ENCODE peak calls at places on chromosomes 5 and 9, in eight cellular contexts. One of them, this sample, is unnamed.

GRCh38 chr5:50415912-50416311 is 25.2 kb downstream of the EMB start:
- DNase-seq in gastrocnemius medialis: no peak
- DNase-seq in CD8-positive, alpha-beta memory T cell: peak; percentile 51
- DNase-seq in small intestine: peak; percentile 13
- DNase-seq in H1: no peak
- DNase-seq in A549: no peak
- DNase-seq in body of pancreas: no peak
- DNase-seq in Panc1: no peak
- DNase-seq in this sample: no peak

GRCh38 chr9:32502996-32503395 is 23.0 kb downstream of the RIGI start:
- DNase-seq in gastrocnemius medialis: no peak
- DNase-seq in small intestine: no peak
- DNase-seq in body of pancreas: no peak
- DNase-seq in A549: no peak
- DNase-seq in Panc1: no peak
- DNase-seq in CD8-positive, alpha-beta memory T cell: no peak
- DNase-seq in H1: no peak
- DNase-seq in this sample: no peak

GRCh38 chr9:21392270-21392669 is 7.1 kb upstream of the IFNA2 start:
- DNase-seq in H1: no peak
- DNase-seq in Panc1: no peak
- DNase-seq in CD8-positive, alpha-beta memory T cell: no peak
- DNase-seq in small intestine: peak; percentile 9
- DNase-seq in A549: peak; percentile 37
- DNase-seq in gastrocnemius medialis: no peak
- DNase-seq in body of pancreas: no peak
- DNase-seq in this sample: no peak

GRCh38 chr5:7592910-7593309 is 197.0 kb downstream of the ADCY2 start:
- DNase-seq in H1: peak; percentile 58
- DNase-seq in CD8-positive, alpha-beta memory T cell: no peak
- DNase-seq in small intestine: no peak
- DNase-seq in A549: no peak
- DNase-seq in gastrocnemius medialis: no peak
- DNase-seq in body of pancreas: peak; percentile 22
- DNase-seq in Panc1: no peak
- DNase-seq in this sample: no peak

GRCh38 chr5:73193592-73193991 is 20.6 kb downstream of the TMEM174 start:
- DNase-seq in A549: no peak
- DNase-seq in H1: no peak
- DNase-seq in Panc1: no peak
- DNase-seq in CD8-positive, alpha-beta memory T cell: no peak
- DNase-seq in gastrocnemius medialis: no peak
- DNase-seq in small intestine: no peak
- DNase-seq in body of pancreas: no peak
- DNase-seq in this sample: no peak

GRCh38 chr9:68895741-68896478 is 118.0 kb downstream of the PRKACG start:
- DNase-seq in body of pancreas: no peak
- DNase-seq in small intestine: no peak
- DNase-seq in A549: no peak
- DNase-seq in Panc1: no peak
- DNase-seq in gastrocnemius medialis: no peak
- DNase-seq in H1: no peak
- DNase-seq in CD8-positive, alpha-beta memory T cell: no peak
- DNase-seq in this sample: no peak

GRCh38 chr9:110828148-110828730 is 159.6 kb downstream of the MUSK start:
- DNase-seq in small intestine: no peak
- DNase-seq in Panc1: no peak
- DNase-seq in A549: no peak
- DNase-seq in CD8-positive, alpha-beta memory T cell: no peak
- DNase-seq in gastrocnemius medialis: peak; percentile 24
- DNase-seq in body of pancreas: peak; percentile 11
- DNase-seq in H1: no peak
- DNase-seq in this sample: peak; percentile 36

GRCh38 chr9:97504381-97505216 is 3.1 kb downstream of the TMOD1 start:
- DNase-seq in A549: no peak
- DNase-seq in Panc1: no peak
- DNase-seq in CD8-positive, alpha-beta memory T cell: no peak
- DNase-seq in gastrocnemius medialis: no peak
- DNase-seq in body of pancreas: peak; percentile 50
- DNase-seq in small intestine: no peak
- DNase-seq in H1: peak; percentile 29
- DNase-seq in this sample: no peak

GRCh38 chr5:18553269-18553668 is 919.0 kb downstream of the TAF11L14 start:
- DNase-seq in gastrocnemius medialis: no peak
- DNase-seq in body of pancreas: no peak
- DNase-seq in Panc1: peak; percentile 58
- DNase-seq in CD8-positive, alpha-beta memory T cell: no peak
- DNase-seq in A549: peak; percentile 6
- DNase-seq in small intestine: no peak
- DNase-seq in H1: no peak
- DNase-seq in this sample: no peak

GRCh38 chr5:37807902-37808301 is 31.9 kb downstream of the GDNF start:
- DNase-seq in body of pancreas: no peak
- DNase-seq in small intestine: no peak
- DNase-seq in A549: no peak
- DNase-seq in H1: no peak
- DNase-seq in gastrocnemius medialis: no peak
- DNase-seq in CD8-positive, alpha-beta memory T cell: no peak
- DNase-seq in Panc1: no peak
- DNase-seq in this sample: no peak

GRCh38 chr9:129474740-129475404 is 146.0 kb downstream of the C9orf50 start:
- DNase-seq in gastrocnemius medialis: no peak
- DNase-seq in body of pancreas: no peak
- DNase-seq in CD8-positive, alpha-beta memory T cell: no peak
- DNase-seq in Panc1: no peak
- DNase-seq in A549: no peak
- DNase-seq in H1: no peak
- DNase-seq in small intestine: no peak
- DNase-seq in this sample: no peak

GRCh38 chr5:137565450-137565849 is 66.3 kb upstream of the SPOCK1 start:
- DNase-seq in body of pancreas: no peak
- DNase-seq in CD8-positive, alpha-beta memory T cell: no peak
- DNase-seq in A549: no peak
- DNase-seq in H1: no peak
- DNase-seq in small intestine: no peak
- DNase-seq in Panc1: no peak
- DNase-seq in gastrocnemius medialis: no peak
- DNase-seq in this sample: no peak

GRCh38 chr9:18208166-18209059 is 265.5 kb upstream of the ADAMTSL1 start:
- DNase-seq in small intestine: peak; percentile 77
- DNase-seq in body of pancreas: peak; percentile 69
- DNase-seq in H1: peak; percentile 67
- DNase-seq in CD8-positive, alpha-beta memory T cell: no peak
- DNase-seq in gastrocnemius medialis: no peak
- DNase-seq in Panc1: no peak
- DNase-seq in A549: peak; percentile 8
- DNase-seq in this sample: peak; percentile 87

GRCh38 chr5:160021818-160022446 is 13.0 kb downstream of the TTC1 start:
- DNase-seq in body of pancreas: peak; percentile 50
- DNase-seq in A549: peak; percentile 61
- DNase-seq in Panc1: peak; percentile 43
- DNase-seq in gastrocnemius medialis: no peak
- DNase-seq in CD8-positive, alpha-beta memory T cell: peak; percentile 58
- DNase-seq in small intestine: peak; percentile 81
- DNase-seq in H1: peak; percentile 57
- DNase-seq in this sample: peak; percentile 79

GRCh38 chr5:137604348-137605095 is 105.4 kb upstream of the SPOCK1 start:
- DNase-seq in gastrocnemius medialis: no peak
- DNase-seq in small intestine: no peak
- DNase-seq in Panc1: no peak
- DNase-seq in CD8-positive, alpha-beta memory T cell: no peak
- DNase-seq in A549: no peak
- DNase-seq in H1: no peak
- DNase-seq in body of pancreas: no peak
- DNase-seq in this sample: no peak

GRCh38 chr9:137970686-137971476 is 93.3 kb downstream of the CACNA1B start:
- DNase-seq in A549: no peak
- DNase-seq in gastrocnemius medialis: no peak
- DNase-seq in H1: peak; percentile 30
- DNase-seq in CD8-positive, alpha-beta memory T cell: no peak
- DNase-seq in small intestine: no peak
- DNase-seq in Panc1: no peak
- DNase-seq in body of pancreas: no peak
- DNase-seq in this sample: no peak

GRCh38 chr5:34709861-34710673 is 53.9 kb downstream of the RAI14 start:
- DNase-seq in body of pancreas: no peak
- DNase-seq in gastrocnemius medialis: no peak
- DNase-seq in A549: no peak
- DNase-seq in H1: no peak
- DNase-seq in Panc1: no peak
- DNase-seq in small intestine: peak; percentile 54
- DNase-seq in CD8-positive, alpha-beta memory T cell: no peak
- DNase-seq in this sample: no peak

GRCh38 chr9:87140605-87141109 is 193.4 kb upstream of the GAS1 start:
- DNase-seq in CD8-positive, alpha-beta memory T cell: no peak
- DNase-seq in H1: no peak
- DNase-seq in small intestine: no peak
- DNase-seq in body of pancreas: no peak
- DNase-seq in Panc1: no peak
- DNase-seq in A549: no peak
- DNase-seq in gastrocnemius medialis: peak; percentile 68
- DNase-seq in this sample: no peak

GRCh38 chr5:143582176-143582575 is 178.7 kb upstream of the NR3C1 start:
- DNase-seq in CD8-positive, alpha-beta memory T cell: no peak
- DNase-seq in small intestine: no peak
- DNase-seq in H1: no peak
- DNase-seq in body of pancreas: no peak
- DNase-seq in Panc1: no peak
- DNase-seq in A549: no peak
- DNase-seq in gastrocnemius medialis: no peak
- DNase-seq in this sample: no peak

GRCh38 chr5:80149161-80149609 is 106.7 kb downstream of the SERINC5 start:
- DNase-seq in body of pancreas: no peak
- DNase-seq in A549: no peak
- DNase-seq in H1: no peak
- DNase-seq in CD8-positive, alpha-beta memory T cell: no peak
- DNase-seq in Panc1: no peak
- DNase-seq in gastrocnemius medialis: no peak
- DNase-seq in small intestine: no peak
- DNase-seq in this sample: no peak

GRCh38 chr5:149062371-149063016 is 368 bp downstream of the SH3TC2 start:
- DNase-seq in H1: no peak
- DNase-seq in CD8-positive, alpha-beta memory T cell: no peak
- DNase-seq in small intestine: peak; percentile 17
- DNase-seq in Panc1: no peak
- DNase-seq in gastrocnemius medialis: no peak
- DNase-seq in body of pancreas: no peak
- DNase-seq in A549: peak; percentile 34
- DNase-seq in this sample: peak; percentile 55

DNA sequence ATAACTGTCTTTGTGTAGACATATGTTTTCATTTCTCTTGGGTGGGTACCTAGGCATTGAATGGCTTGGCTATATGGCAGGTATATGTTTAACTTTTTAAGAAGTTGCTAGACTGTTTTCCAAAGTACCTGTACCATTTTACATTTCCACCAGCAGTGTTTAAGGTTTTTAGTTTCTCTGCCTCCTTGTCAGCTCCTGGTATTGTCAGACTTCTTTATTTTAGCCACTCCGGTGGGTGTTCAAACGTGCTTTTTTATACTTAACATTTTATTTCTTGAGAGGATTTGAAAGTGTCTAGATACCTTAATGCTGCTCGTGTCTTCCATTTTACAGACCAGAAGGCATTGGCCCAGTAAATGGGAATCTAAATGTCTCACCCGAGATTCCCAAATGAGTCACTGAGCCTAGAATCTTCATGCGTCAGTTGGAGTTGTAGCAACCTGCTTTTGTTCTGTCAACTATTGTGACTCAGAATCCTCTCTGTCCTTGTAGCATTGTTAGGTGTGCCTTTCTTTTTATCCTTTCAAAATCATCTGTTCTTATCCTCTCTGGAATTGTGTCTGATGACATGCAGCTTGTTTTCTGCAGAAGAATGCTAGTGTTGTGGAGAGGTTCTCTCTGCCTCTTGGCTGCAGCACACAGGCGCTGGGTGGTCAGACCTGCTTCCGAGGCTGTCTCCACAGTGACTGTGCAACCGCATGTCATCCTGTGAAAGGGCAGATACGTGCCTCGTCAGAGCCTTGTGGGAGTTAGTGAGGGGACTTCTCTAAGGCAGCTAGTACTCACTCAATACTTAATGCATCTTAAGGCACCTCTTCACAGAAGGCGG is 291.8 kb downstream of the AOPEP start:
- DNase-seq in small intestine: no peak
- DNase-seq in H1: no peak
- DNase-seq in body of pancreas: peak; percentile 59
- DNase-seq in gastrocnemius medialis: peak; percentile 76
- DNase-seq in CD8-positive, alpha-beta memory T cell: no peak
- DNase-seq in A549: peak; percentile 65
- DNase-seq in Panc1: peak; percentile 66
- DNase-seq in this sample: no peak
- H3K4me1 ChIP-seq in small intestine: no peaks in the 10 kb centered on the region
- H3K4me1 ChIP-seq in H1: no peaks in the 10 kb centered on the region
- H3K4me1 ChIP-seq in body of pancreas: peaks cover 82% of the 10 kb centered on the region
- H3K4me1 ChIP-seq in gastrocnemius medialis: peaks cover 78% of the 10 kb centered on the region
- H3K4me1 ChIP-seq in CD8-positive, alpha-beta memory T cell: no peaks in the 10 kb centered on the region
- H3K4me1 ChIP-seq in A549: peaks cover 99% of the 10 kb centered on the region
- H3K4me1 ChIP-seq in Panc1: peaks cover 66% of the 10 kb centered on the region
- H3K4me1 ChIP-seq in this sample: peaks cover 2% of the 10 kb centered on the region

GRCh38 chr9:75775966-75776691 is 114.3 kb upstream of the PCSK5 start:
- DNase-seq in H1: no peak
- DNase-seq in body of pancreas: no peak
- DNase-seq in A549: no peak
- DNase-seq in gastrocnemius medialis: no peak
- DNase-seq in Panc1: no peak
- DNase-seq in CD8-positive, alpha-beta memory T cell: no peak
- DNase-seq in small intestine: no peak
- DNase-seq in this sample: no peak
- H3K4me1 ChIP-seq in H1: no peaks in the 10 kb centered on the region
- H3K4me1 ChIP-seq in body of pancreas: no peaks in the 10 kb centered on the region
- H3K4me1 ChIP-seq in A549: no peaks in the 10 kb centered on the region
- H3K4me1 ChIP-seq in gastrocnemius medialis: no peaks in the 10 kb centered on the region
- H3K4me1 ChIP-seq in Panc1: no peaks in the 10 kb centered on the region
- H3K4me1 ChIP-seq in CD8-positive, alpha-beta memory T cell: no peaks in the 10 kb centered on the region
- H3K4me1 ChIP-seq in small intestine: no peaks in the 10 kb centered on the region
- H3K4me1 ChIP-seq in this sample: no peaks in the 10 kb centered on the region

GRCh38 chr5:52990531-52990925 is 1.4 kb downstream of the ITGA2 start:
- DNase-seq in Panc1: no peak
- DNase-seq in H1: no peak
- DNase-seq in CD8-positive, alpha-beta memory T cell: no peak
- DNase-seq in small intestine: no peak
- DNase-seq in body of pancreas: no peak
- DNase-seq in A549: no peak
- DNase-seq in gastrocnemius medialis: no peak
- DNase-seq in this sample: no peak
- H3K4me1 ChIP-seq in Panc1: peaks cover 44% of the 10 kb centered on the region
- H3K4me1 ChIP-seq in H1: no peaks in the 10 kb centered on the region
- H3K4me1 ChIP-seq in CD8-positive, alpha-beta memory T cell: peaks cover 6% of the 10 kb centered on the region
- H3K4me1 ChIP-seq in small intestine: no peaks in the 10 kb centered on the region
- H3K4me1 ChIP-seq in body of pancreas: peaks cover 15% of the 10 kb centered on the region
- H3K4me1 ChIP-seq in A549: peaks cover 29% of the 10 kb centered on the region
- H3K4me1 ChIP-seq in gastrocnemius medialis: peaks cover 10% of the 10 kb centered on the region
- H3K4me1 ChIP-seq in this sample: no peaks in the 10 kb centered on the region

DNA sequence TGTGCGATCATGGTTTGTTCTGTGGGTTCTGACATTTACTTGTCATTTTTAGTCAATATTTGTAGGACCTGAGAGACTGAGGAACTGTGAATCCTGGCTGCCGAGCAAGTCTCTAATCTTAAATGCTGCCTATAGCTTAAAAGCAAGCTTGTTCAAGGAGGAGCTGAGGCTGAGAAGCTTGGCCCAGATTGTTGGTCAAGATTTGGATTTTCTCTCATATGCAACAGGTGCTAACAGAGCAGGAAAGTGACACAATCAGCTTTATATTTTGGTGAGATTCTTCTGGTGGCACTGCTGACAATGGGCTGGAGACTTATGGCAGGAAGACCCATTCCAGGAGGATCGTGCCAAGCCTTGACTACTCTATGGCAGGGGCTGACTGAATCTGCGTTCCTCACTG is 192.5 kb downstream of the MAPKAP1 start:
- DNase-seq in body of pancreas: no peak
- DNase-seq in H1: no peak
- DNase-seq in CD8-positive, alpha-beta memory T cell: no peak
- DNase-seq in Panc1: no peak
- DNase-seq in small intestine: no peak
- DNase-seq in A549: no peak
- DNase-seq in gastrocnemius medialis: no peak
- DNase-seq in this sample: no peak
- H3K4me1 ChIP-seq in body of pancreas: peaks cover 15% of the 10 kb centered on the region
- H3K4me1 ChIP-seq in H1: no peaks in the 10 kb centered on the region
- H3K4me1 ChIP-seq in CD8-positive, alpha-beta memory T cell: no peaks in the 10 kb centered on the region
- H3K4me1 ChIP-seq in Panc1: peaks cover 19% of the 10 kb centered on the region
- H3K4me1 ChIP-seq in small intestine: peaks cover 5% of the 10 kb centered on the region
- H3K4me1 ChIP-seq in A549: peaks cover 22% of the 10 kb centered on the region
- H3K4me1 ChIP-seq in gastrocnemius medialis: peaks cover 29% of the 10 kb centered on the region
- H3K4me1 ChIP-seq in this sample: peaks cover 9% of the 10 kb centered on the region

This sample was measured in colonic mucosa.